ENCODE peak calls at places on chromosomes 6 and 20, in four cellular contexts. L is CD8-positive, alpha-beta T cell; X is foreskin fibroblast; S is choroid plexus epithelial cell. H is an unnamed sample.

GRCh38 chr20:25024171-25024570 is 31.6 kb upstream of the APMAP start:
- DNase-seq in L (no peak), S (no peak), X (no peak), H (no peak)

GRCh38 chr6:37700266-37700973 is 2.7 kb upstream of the MDGA1 start:
- DNase-seq in S (no peak), L (no peak), X (no peak), H (no peak)

GRCh38 chr20:63342561-63343459 is 18.3 kb downstream of the CHRNA4 start:
- DNase-seq in L (no peak), S (no peak), X (no peak), H (no peak)

GRCh38 chr6:158799051-158799792 is 19.9 kb downstream of the EZR start:
- DNase-seq in X (no peak), L (no peak), S (peak; percentile 21), H (no peak)

GRCh38 chr6:136742125-136742524 is 50.2 kb downstream of the MAP3K5 start:
- DNase-seq in X (no peak), L (no peak), S (no peak), H (no peak)

GRCh38 chr20:8693709-8694108 is 375.2 kb upstream of the PLCB4 start:
- DNase-seq in S (peak; percentile 37), X (peak; percentile 78), L (no peak), H (no peak)

GRCh38 chr6:3075522-3076113 is 7.3 kb downstream of the RIPK1 start:
- DNase-seq in L (no peak), X (no peak), S (peak; percentile 28), H (no peak)

GRCh38 chr20:58559368-58559729 is 44.1 kb upstream of the APCDD1L start:
- DNase-seq in S (no peak), L (no peak), X (no peak), H (no peak)

GRCh38 chr6:129895692-129896091 is 34.6 kb upstream of the TMEM244 start:
- DNase-seq in L (no peak), S (peak; percentile 31), X (peak; percentile 35), H (no peak)

GRCh38 chr6:5998741-5999687 is 7.7 kb downstream of the NRN1 start:
- DNase-seq in S (no peak), L (no peak), X (no peak), H (no peak)

GRCh38 chr20:36040571-36040970 is 72.2 kb downstream of the CNBD2 start:
- DNase-seq in L (no peak), S (no peak), X (no peak), H (no peak)

GRCh38 chr6:42984924-42985475 is 630 bp downstream of the PPP2R5D start:
- DNase-seq in L (peak; percentile 54), X (no peak), S (peak; percentile 29), H (no peak)

GRCh38 chr6:160583805-160584204 is 80.3 kb downstream of the LPA start:
- DNase-seq in L (no peak), S (no peak), X (no peak), H (no peak)

GRCh38 chr6:53128842-53129241 is 19.8 kb downstream of the GCM1 start:
- DNase-seq in X (no peak), L (no peak), S (no peak), H (no peak)

GRCh38 chr20:4613718-4614620 is 107.7 kb upstream of the PRND start:
- DNase-seq in L (peak; percentile 76), S (peak; percentile 57), X (no peak), H (peak; percentile 53)
- TF ChIP-seq CTCF in L (peak; percentile 58), S (peak; percentile 60), X (peak; percentile 47), H (peak; percentile 48)

DNA sequence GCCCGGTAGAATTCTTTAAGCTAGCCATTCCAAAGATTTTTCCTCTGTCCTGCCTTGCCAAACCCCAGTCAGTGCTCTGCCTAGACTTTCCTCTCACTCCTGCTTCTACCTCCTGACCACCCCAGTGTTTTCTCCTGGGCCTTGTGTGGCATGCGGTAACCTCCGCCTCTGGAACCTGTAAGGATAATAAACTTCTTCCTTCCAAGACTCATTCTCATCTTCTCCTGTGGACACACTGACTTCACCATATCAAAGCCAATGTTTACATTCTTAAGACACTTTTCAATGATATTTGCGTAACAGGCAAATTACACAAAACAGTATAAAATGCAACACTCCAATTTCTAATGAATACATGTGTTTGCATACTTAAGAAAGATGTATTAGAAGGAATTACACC is 354.6 kb downstream of the RNF144B start:
- DNase-seq in S (peak; percentile 5), X (no peak), L (no peak), H (no peak)
- H3K4me3 ChIP-seq in S (no peak overlapping the region), X (no peak overlapping the region), L (no peak overlapping the region), H (no peak overlapping the region)

DNA sequence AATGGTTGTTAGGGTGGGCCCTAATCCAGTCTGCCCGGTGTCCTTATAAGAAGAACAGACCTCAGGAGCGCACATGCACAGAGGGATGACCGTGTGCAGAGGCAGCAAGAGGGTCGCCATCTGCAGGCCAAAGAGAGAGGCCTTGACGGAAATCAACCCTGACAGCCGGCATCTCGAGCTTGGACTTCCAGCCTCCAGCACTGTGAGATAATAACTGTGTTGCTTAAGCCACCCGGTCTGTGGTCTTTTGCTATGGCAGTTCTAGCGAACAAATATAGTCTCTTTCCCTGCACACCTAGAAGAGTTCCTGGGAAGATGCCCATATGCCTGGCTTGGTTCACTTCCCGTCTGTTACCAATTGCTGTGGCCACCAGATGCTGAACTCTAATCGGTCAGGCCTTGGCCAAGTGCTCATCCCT is 35.3 kb upstream of the PTGIS start:
- DNase-seq in S (peak; percentile 86), L (no peak), X (peak; percentile 51), H (no peak)
- TF ChIP-seq CTCF in S (peak; percentile 84), L (no peak), X (peak; percentile 22), H (peak; percentile 21)

DNA sequence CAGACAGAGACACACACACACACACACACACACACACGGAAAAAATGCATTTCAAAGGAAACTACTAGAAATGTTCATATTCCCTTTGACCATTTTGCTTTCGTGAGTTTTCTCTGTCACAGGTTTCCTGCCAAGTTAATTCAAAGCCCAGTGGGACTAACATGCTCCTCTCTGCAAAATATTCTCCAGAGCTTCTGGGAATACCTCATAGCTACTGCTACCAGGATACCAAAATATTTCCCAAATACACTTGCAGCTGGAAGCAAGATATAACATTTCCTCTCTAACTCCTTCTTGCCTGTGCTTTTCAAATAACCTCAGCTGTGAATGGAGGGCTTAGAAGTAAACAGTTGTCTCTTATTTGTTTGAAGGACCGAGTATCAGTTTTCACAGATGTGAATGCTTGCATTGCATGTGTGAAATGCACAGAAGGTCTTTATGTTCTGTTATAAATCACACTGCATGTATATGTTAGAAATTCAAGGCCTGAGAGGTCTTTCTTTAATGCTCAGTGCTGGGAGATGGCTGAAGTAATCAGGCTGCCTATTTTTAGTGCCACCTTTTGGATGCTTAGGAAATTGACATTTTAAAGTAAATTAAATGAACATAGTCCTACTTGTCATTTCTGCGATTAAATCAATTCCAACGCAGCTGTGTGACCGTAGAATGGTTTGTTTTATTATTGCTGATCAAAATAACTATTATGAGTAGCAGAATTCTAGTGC is 8.7 kb upstream of the FAM209A start:
- DNase-seq in S (peak; percentile 62), L (no peak), X (no peak), H (no peak)
- H3K4me3 ChIP-seq in S (no peak overlapping the region), L (no peak overlapping the region), X (no peak overlapping the region), H (no peak overlapping the region)

GRCh38 chr20:13898012-13898612 is 92.3 kb downstream of the SEL1L2 start:
- DNase-seq in L (no peak), S (no peak), X (no peak), H (no peak)
- TF ChIP-seq CTCF in L (no peak), S (no peak), X (peak; percentile 38), H (peak; percentile 13)

GRCh38 chr6:35489066-35489465 is 7.8 kb downstream of the TEAD3 start:
- DNase-seq in X (no peak), S (no peak), L (no peak), H (no peak)

GRCh38 chr6:35490821-35491557 is 5.9 kb downstream of the TEAD3 start:
- DNase-seq in L (no peak), S (no peak), X (no peak), H (no peak)

GRCh38 chr6:35488517-35488862 is 8.4 kb downstream of the TEAD3 start:
- DNase-seq in S (no peak), L (no peak), X (no peak), H (no peak)

GRCh38 chr6:35491558-35492541 is 5.0 kb downstream of the TEAD3 start:
- DNase-seq in L (no peak), X (no peak), S (no peak), H (no peak)

DNA sequence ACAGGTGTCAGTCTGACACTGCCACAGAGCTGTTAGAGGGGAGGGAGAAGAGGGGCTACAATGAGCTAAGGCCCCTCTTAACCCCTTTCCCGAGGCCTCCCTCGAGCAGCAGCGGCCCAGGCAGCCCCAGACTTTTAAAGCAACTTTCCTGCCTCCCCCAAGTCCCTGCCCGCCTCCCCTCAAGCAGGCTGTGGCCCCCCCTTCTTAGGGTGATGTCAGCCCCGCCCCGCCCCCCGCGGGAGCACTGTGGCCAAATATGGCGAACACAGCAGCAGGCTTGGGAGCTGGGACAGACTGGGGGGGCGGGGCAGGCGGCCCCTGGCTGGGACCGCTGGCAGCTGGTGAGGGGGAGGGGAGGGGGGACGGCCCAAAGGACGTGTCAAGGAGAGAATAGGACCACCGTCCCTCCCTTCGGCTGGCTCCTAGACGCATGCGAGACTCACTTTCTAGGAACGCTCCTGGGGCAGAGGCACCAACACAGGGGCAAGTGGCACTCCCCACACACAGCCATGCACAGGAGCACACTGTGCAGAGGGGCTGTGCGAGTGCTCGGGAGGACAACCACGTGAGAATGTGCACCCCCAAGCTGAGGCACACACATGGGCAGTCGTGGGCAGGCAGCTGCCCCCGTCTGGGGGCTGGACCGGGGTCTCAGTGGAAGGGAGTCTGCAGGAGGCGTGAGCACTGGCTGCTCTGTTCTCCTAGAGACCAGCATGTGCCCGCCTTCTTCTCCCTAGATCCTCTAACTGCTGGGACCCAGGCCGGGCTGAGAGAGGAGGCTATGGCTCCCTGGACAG is 6.7 kb downstream of the TEAD3 start:
- DNase-seq in L (no peak), X (peak; percentile 62), S (peak; percentile 53), H (no peak)
- H3K4me3 ChIP-seq in L (no peak overlapping the region), X (peak overlapping the region; percentile 33), S (no peak overlapping the region), H (no peak overlapping the region)

DNA sequence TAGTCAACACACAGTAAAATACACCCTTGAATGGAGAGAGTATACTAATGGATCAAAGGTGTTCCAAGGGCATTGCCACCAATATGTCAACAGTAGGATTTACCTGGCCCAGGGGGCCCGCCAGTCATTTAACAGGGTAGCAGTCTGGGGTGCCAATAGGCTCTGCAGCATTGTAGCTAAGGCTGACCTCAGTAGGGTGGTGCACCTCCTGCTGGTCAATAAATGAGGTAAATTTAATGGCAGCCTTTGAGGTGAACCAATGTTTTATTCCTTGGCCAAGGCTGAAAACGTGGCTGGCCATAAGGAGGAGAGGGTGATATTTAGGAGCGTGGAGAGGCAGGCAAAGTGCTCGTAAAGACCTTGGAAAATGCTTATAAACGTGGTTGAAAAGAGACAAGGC is 147.2 kb downstream of the RPS12 start:
- DNase-seq in X (no peak), S (no peak), L (no peak), H (no peak)
- TF ChIP-seq CTCF in X (no peak), S (peak; percentile 32), L (no peak), H (no peak)